ENCODE peak calls at places on chromosomes 16 and 17, in nine cellular contexts. N is lower lobe of right lung, A is right lobe of liver, Y is colonic mucosa, R is OCI-LY7, W is GM23248, G is heart right ventricle, C is IMR-90, Q is breast epithelium. J is an unnamed sample. For H3K4me1, the result is how much of the 10 kb centered on the place peaks cover.

GRCh38 chr17:64261422-64262124 is 1.5 kb downstream of the TEX2 start:
- DNase-seq in N (no peak), A (no peak), Y (no peak), R (no peak), W (no peak), G (no peak), C (no peak), Q (no peak), J (no peak)

GRCh38 chr17:39794249-39794970 is 56.7 kb downstream of the GRB7 start:
- DNase-seq in N (no peak), A (no peak), Y (no peak), R (peak), W (no peak), G (no peak), C (no peak), Q (no peak), J (no peak)

GRCh38 chr16:14510939-14511797 is 118.9 kb downstream of the PARN start:
- DNase-seq in N (no peak), A (no peak), Y (no peak), R (no peak), W (peak), G (no peak), C (peak), Q (no peak), J (no peak)

GRCh38 chr16:83187404-83187803 is 560.6 kb downstream of the CDH13 start:
- DNase-seq in N (no peak), A (no peak), Y (no peak), R (no peak), W (peak), G (no peak), C (peak), Q (no peak), J (no peak)

GRCh38 chr17:75459246-75459589 is 2.8 kb downstream of the TMEM94 start:
- DNase-seq in N (no peak), A (no peak), Y (no peak), R (no peak), W (no peak), G (no peak), C (no peak), Q (no peak), J (no peak)

GRCh38 chr17:32111141-32111771 is 31.0 kb upstream of the RHOT1 start:
- DNase-seq in N (no peak), A (no peak), Y (peak), R (peak), W (peak), G (peak), C (peak), Q (peak), J (peak)

GRCh38 chr16:11857161-11857560 is 5.8 kb upstream of the RSL1D1 start:
- DNase-seq in N (no peak), A (no peak), Y (no peak), R (no peak), W (peak), G (no peak), C (peak), Q (no peak), J (no peak)

GRCh38 chr17:75707096-75707720 is 14.1 kb upstream of the ITGB4 start:
- DNase-seq in N (no peak), A (no peak), Y (no peak), R (no peak), W (peak), G (no peak), C (no peak), Q (no peak), J (peak)

GRCh38 chr17:49022391-49022941 is 25.3 kb downstream of the IGF2BP1 start:
- DNase-seq in N (no peak), A (no peak), Y (no peak), R (no peak), W (no peak), G (no peak), C (peak), Q (no peak), J (no peak)

GRCh38 chr17:17702821-17703607 is 21.8 kb downstream of the RAI1 start:
- DNase-seq in N (no peak), A (no peak), Y (no peak), R (no peak), W (no peak), G (peak), C (no peak), Q (no peak), J (peak)

GRCh38 chr16:64317601-64318000 is 804.3 kb downstream of the CDH11 start:
- DNase-seq in N (no peak), A (no peak), Y (no peak), R (no peak), W (no peak), G (no peak), C (no peak), Q (no peak), J (no peak)

GRCh38 chr16:57306676-57307341 is 22.3 kb upstream of the PLLP start:
- DNase-seq in N (no peak), A (no peak), Y (no peak), R (no peak), W (no peak), G (no peak), C (no peak), Q (no peak), J (no peak)

GRCh38 chr16:78183886-78184553 is 84.6 kb downstream of the WWOX start:
- DNase-seq in N (no peak), A (no peak), Y (no peak), R (no peak), W (peak), G (no peak), C (no peak), Q (no peak), J (no peak)

GRCh38 chr17:58302919-58303551 is 22.3 kb upstream of the MPO start:
- DNase-seq in N (no peak), A (peak), Y (no peak), R (no peak), W (no peak), G (no peak), C (no peak), Q (no peak), J (no peak)

GRCh38 chr16:18953535-18953934 is 27.3 kb upstream of the SMG1 start:
- DNase-seq in N (no peak), A (no peak), Y (no peak), R (no peak), W (no peak), G (no peak), C (no peak), Q (no peak), J (no peak)

GRCh38 chr17:79073016-79073705 is 1.5 kb upstream of the ENGASE start:
- DNase-seq in N (peak), A (no peak), Y (no peak), R (no peak), W (no peak), G (no peak), C (no peak), Q (no peak), J (no peak)

GRCh38 chr17:77185137-77185536 is 44.4 kb downstream of the SEC14L1 start:
- DNase-seq in N (no peak), A (no peak), Y (no peak), R (no peak), W (peak), G (no peak), C (no peak), Q (no peak), J (no peak)

GRCh38 chr17:65711671-65712276 is 150.3 kb upstream of the AXIN2 start:
- DNase-seq in N (no peak), A (no peak), Y (no peak), R (no peak), W (no peak), G (no peak), C (no peak), Q (no peak), J (no peak)

GRCh38 chr16:89096768-89097527 is 3.3 kb downstream of the ACSF3 start:
- DNase-seq in N (no peak), A (no peak), Y (no peak), R (peak), W (no peak), G (no peak), C (peak), Q (no peak), J (no peak)

GRCh38 chr16:65540913-65541312 is 419.1 kb upstream of the CDH11 start:
- DNase-seq in N (no peak), A (no peak), Y (no peak), R (no peak), W (no peak), G (no peak), C (no peak), Q (no peak), J (no peak)

GRCh38 chr17:79834575-79835469 is 4.4 kb downstream of the CBX4 start:
- DNase-seq in N (peak), A (no peak), Y (peak), R (peak), W (no peak), G (peak), C (no peak), Q (no peak), J (no peak)

GRCh38 chr17:11330871-11331270 is 89.9 kb downstream of the SHISA6 start:
- DNase-seq in N (no peak), A (no peak), Y (no peak), R (no peak), W (peak), G (peak), C (peak), Q (no peak), J (peak)

GRCh38 chr16:50745940-50746339 is 4.1 kb downstream of the CYLD start:
- DNase-seq in N (no peak), A (no peak), Y (no peak), R (no peak), W (no peak), G (no peak), C (no peak), Q (no peak), J (no peak)

GRCh38 chr17:62925267-62925836 is 40.7 kb upstream of the TANC2 start:
- DNase-seq in N (no peak), A (no peak), Y (no peak), R (no peak), W (peak), G (no peak), C (peak), Q (no peak), J (no peak)

GRCh38 chr16:57372372-57373116 is at the start of gene CX3CL1:
- DNase-seq in N (peak), A (peak), Y (peak), R (no peak), W (peak), G (peak), C (peak), Q (peak), J (peak)

GRCh38 chr17:80666867-80667266 is 122.2 kb downstream of the RPTOR start:
- DNase-seq in N (no peak), A (no peak), Y (no peak), R (no peak), W (no peak), G (no peak), C (no peak), Q (no peak), J (no peak)

GRCh38 chr16:86355114-86355513 is 155.2 kb upstream of the FOXF1 start:
- DNase-seq in N (no peak), A (no peak), Y (no peak), R (no peak), W (peak), G (no peak), C (peak), Q (no peak), J (no peak)

GRCh38 chr16:86353185-86353584 is 157.1 kb upstream of the FOXF1 start:
- DNase-seq in N (no peak), A (no peak), Y (no peak), R (no peak), W (peak), G (no peak), C (peak), Q (no peak), J (no peak)

GRCh38 chr16:86355538-86355937 is 154.8 kb upstream of the FOXF1 start:
- DNase-seq in N (no peak), A (no peak), Y (no peak), R (no peak), W (peak), G (no peak), C (peak), Q (no peak), J (no peak)

GRCh38 chr16:86354641-86355040 is 155.7 kb upstream of the FOXF1 start:
- DNase-seq in N (no peak), A (no peak), Y (no peak), R (no peak), W (peak), G (no peak), C (peak), Q (no peak), J (no peak)

GRCh38 chr16:86353934-86354333 is 156.4 kb upstream of the FOXF1 start:
- DNase-seq in N (no peak), A (no peak), Y (no peak), R (no peak), W (no peak), G (no peak), C (no peak), Q (no peak), J (no peak)
- H3K27ac ChIP-seq in N (no peak), A (no peak), Y (peak), R (no peak), W (no peak), G (no peak), C (peak), Q (no peak), J (no peak)

GRCh38 chr17:4946312-4946976 is 1.9 kb downstream of the PFN1 start:
- DNase-seq in N (no peak), A (no peak), Y (no peak), R (peak), W (peak), G (no peak), C (no peak), Q (no peak), J (no peak)
- H3K4me1 ChIP-seq in N (half or more), A (under half), Y (under half), R (half or more), W (under half), G (under half), C (under half), Q (under half), J (half or more)

GRCh38 chr17:51852603-51853002 is 305.9 kb downstream of the CA10 start:
- DNase-seq in N (no peak), A (no peak), Y (no peak), R (no peak), W (no peak), G (no peak), C (no peak), Q (no peak), J (no peak)

GRCh38 chr17:51857052-51857593 is 301.4 kb downstream of the CA10 start:
- DNase-seq in N (no peak), A (no peak), Y (no peak), R (no peak), W (no peak), G (no peak), C (no peak), Q (no peak), J (no peak)

GRCh38 chr17:51850206-51850605 is 308.3 kb downstream of the CA10 start:
- DNase-seq in N (no peak), A (no peak), Y (no peak), R (no peak), W (no peak), G (no peak), C (no peak), Q (no peak), J (no peak)

GRCh38 chr17:51848451-51848850 is 310.1 kb downstream of the CA10 start:
- DNase-seq in N (no peak), A (no peak), Y (no peak), R (no peak), W (peak), G (no peak), C (no peak), Q (no peak), J (no peak)

DNA sequence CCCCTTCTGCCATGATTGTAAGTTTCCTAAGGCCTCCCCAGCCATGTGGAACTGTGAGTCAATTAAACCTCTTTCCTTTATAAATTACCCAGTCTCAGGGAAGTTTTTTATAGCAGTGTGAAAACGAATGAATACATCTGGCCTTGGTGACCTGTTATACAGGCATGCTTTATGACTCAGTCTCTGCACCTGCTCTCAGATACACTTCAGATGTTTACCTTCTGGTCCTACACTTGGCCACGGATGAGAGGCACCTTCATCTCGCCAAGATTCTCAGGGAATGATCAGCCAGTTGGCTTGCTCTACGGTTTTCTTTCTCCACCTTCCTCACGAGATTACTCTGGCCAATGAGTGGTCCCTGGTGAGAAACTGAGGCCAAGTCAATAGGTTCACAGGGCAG is 304.7 kb downstream of the CA10 start:
- DNase-seq in N (no peak), A (no peak), Y (peak), R (no peak), W (no peak), G (no peak), C (no peak), Q (no peak), J (no peak)
- H3K4me3 ChIP-seq in N (no peak), A (no peak), Y (no peak), R (no peak), W (no peak), G (no peak), C (no peak), Q (no peak), J (no peak)

DNA sequence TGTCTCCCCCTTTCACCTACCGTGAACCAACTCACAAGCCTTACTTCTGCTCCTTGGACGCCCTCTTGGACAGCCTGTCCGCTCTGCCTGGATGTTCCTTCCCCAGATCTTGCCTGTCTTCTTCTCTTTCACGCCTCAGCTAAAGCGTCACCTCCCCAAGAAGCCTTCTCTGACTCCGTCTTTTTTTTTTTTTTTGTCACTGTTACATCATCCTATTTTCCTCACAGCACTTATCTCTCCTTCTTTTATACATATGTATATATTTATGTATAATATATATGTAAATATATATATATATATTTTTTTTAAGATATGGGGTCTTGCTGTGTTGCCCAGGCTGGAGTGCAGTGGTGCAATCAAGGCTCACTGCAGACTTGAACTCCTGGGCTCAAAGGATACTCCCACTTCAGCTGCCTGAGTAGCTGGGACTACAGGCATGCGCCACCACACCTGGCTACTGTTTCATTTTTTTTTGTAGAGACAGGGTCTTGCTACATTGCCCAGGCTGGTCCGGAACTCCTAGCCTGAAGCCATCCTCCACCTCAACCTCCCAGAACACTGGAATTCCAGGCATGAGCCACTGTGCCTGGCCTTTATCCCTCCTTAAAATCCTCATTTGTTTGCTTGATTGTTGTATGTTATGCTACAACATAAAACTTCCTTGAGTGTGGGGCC is 16.5 kb upstream of the AKTIP start:
- DNase-seq in N (no peak), A (no peak), Y (no peak), R (no peak), W (no peak), G (no peak), C (no peak), Q (no peak), J (no peak)
- H3K27ac ChIP-seq in N (peak), A (peak), Y (no peak), R (no peak), W (no peak), G (peak), C (no peak), Q (peak), J (peak)

DNA sequence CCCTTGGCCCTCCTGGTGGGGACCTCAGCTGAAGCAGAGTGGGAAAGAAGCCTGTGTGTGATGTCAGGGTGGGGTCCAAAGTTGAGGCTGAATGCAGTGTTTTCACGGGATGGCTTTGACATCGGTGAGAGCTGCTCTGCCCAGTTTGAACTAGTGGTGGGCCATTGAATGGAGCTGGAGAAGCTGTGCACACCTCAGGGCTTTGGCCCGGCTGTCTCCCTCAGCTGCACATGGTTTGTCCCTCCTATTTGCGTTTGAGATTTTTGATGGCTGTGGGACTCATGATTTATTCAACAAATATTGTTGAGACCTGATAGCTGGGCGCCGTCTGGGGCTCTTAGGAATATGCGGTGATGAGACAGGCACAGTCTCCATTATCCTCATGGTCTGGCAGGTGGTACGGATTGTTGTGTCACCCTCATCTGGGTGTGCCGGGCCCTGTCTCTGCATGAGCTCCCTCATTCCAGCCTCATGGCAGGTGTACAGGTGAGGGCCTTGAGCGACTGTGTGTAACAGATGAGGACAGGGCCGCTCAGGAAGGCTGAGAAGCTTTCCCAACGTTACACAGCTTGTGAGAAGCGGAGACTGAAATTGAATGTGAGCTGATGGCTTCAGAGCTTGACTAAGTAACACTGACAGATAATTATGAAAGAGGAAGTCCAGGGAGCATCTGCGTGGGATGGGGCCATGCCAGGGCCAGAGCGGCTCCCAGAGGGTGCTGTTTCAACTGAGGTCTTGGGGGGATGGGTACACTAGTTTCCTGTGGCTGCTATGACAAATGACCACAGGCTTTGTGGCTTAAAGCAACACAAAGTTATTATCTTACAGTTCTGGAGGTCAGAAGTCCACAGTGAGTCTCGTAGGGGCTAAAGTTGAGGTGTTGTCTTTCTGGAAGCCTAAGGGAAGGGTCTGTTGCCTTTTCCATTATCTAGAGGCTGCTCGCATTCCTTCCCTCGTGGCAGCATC is 36.5 kb downstream of the CMIP start:
- DNase-seq in N (peak), A (peak), Y (peak), R (peak), W (peak), G (peak), C (peak), Q (no peak), J (no peak)
- H3K4me1 ChIP-seq in N (half or more), A (under half), Y (under half), R (half or more), W (under half), G (under half), C (under half), Q (under half), J (half or more)

GRCh38 chr17:60743812-60744211 is 66.2 kb downstream of the BCAS3 start:
- DNase-seq in N (no peak), A (no peak), Y (no peak), R (no peak), W (peak), G (no peak), C (peak), Q (no peak), J (no peak)
- H3K4me3 ChIP-seq in N (peak), A (no peak), Y (no peak), R (no peak), W (peak), G (no peak), C (peak), Q (peak), J (no peak)

GRCh38 chr17:14354807-14355206 is 53.9 kb downstream of the HS3ST3B1 start:
- DNase-seq in N (no peak), A (no peak), Y (no peak), R (no peak), W (no peak), G (no peak), C (no peak), Q (no peak), J (no peak)
- H3K27ac ChIP-seq in N (no peak), A (no peak), Y (no peak), R (no peak), W (no peak), G (no peak), C (no peak), Q (no peak), J (no peak)

GRCh38 chr16:81693047-81693446 is 86.0 kb upstream of the PLCG2 start:
- DNase-seq in N (no peak), A (no peak), Y (no peak), R (no peak), W (no peak), G (no peak), C (peak), Q (no peak), J (no peak)
- H3K4me1 ChIP-seq in N (under half), A (under half), Y (under half), R (under half), W (under half), G (under half), C (under half), Q (under half), J (under half)

GRCh38 chr17:42553161-42553818 is 567 bp downstream of the HSD17B1 start:
- DNase-seq in N (no peak), A (no peak), Y (no peak), R (no peak), W (no peak), G (no peak), C (no peak), Q (no peak), J (no peak)
- H3K4me3 ChIP-seq in N (peak), A (no peak), Y (no peak), R (peak), W (peak), G (peak), C (no peak), Q (peak), J (peak)

J was measured in left ventricle myocardium inferior.